ENCODE peak calls at places on chromosomes 16 and 17, in seven cellular contexts. One of them, this sample, is unnamed.
A peak's percentile ranks its signal among the peaks of the same experiment; 100 is the strongest.

GRCh38 chr16:63689068-63689467 is 1432.8 kb downstream of the CDH11 start:
- DNase-seq in endodermal cell: no peak
- DNase-seq in mammary epithelial cell: no peak
- DNase-seq in breast epithelium: no peak
- DNase-seq in adrenal gland: no peak
- DNase-seq in A549: no peak
- DNase-seq in tibial artery: no peak
- DNase-seq in this sample: no peak

GRCh38 chr17:33201255-33201654 is 91.8 kb downstream of the ASIC2 start:
- DNase-seq in endodermal cell: peak; percentile 61
- DNase-seq in mammary epithelial cell: no peak
- DNase-seq in breast epithelium: no peak
- DNase-seq in adrenal gland: no peak
- DNase-seq in A549: no peak
- DNase-seq in tibial artery: no peak
- DNase-seq in this sample: no peak

GRCh38 chr16:73058616-73059409 is 10.9 kb upstream of the ZFHX3 start:
- DNase-seq in endodermal cell: peak; percentile 84
- DNase-seq in mammary epithelial cell: peak; percentile 50
- DNase-seq in breast epithelium: no peak
- DNase-seq in adrenal gland: peak; percentile 61
- DNase-seq in A549: peak; percentile 77
- DNase-seq in tibial artery: peak; percentile 25
- DNase-seq in this sample: no peak

GRCh38 chr17:36858119-36859002 is 78.9 kb upstream of the LHX1 start:
- DNase-seq in endodermal cell: peak; percentile 43
- DNase-seq in mammary epithelial cell: peak; percentile 47
- DNase-seq in breast epithelium: no peak
- DNase-seq in adrenal gland: no peak
- DNase-seq in A549: no peak
- DNase-seq in tibial artery: no peak
- DNase-seq in this sample: no peak

GRCh38 chr16:78102122-78102660 is 2.7 kb downstream of the WWOX start:
- DNase-seq in endodermal cell: no peak
- DNase-seq in mammary epithelial cell: no peak
- DNase-seq in breast epithelium: no peak
- DNase-seq in adrenal gland: no peak
- DNase-seq in A549: no peak
- DNase-seq in tibial artery: no peak
- DNase-seq in this sample: no peak

GRCh38 chr17:73541561-73541981 is 102.7 kb downstream of the SDK2 start:
- DNase-seq in endodermal cell: no peak
- DNase-seq in mammary epithelial cell: peak; percentile 9
- DNase-seq in breast epithelium: no peak
- DNase-seq in adrenal gland: no peak
- DNase-seq in A549: no peak
- DNase-seq in tibial artery: no peak
- DNase-seq in this sample: no peak

GRCh38 chr16:75787421-75787820 is 61.1 kb upstream of the CPHXL start:
- DNase-seq in endodermal cell: no peak
- DNase-seq in mammary epithelial cell: no peak
- DNase-seq in breast epithelium: no peak
- DNase-seq in adrenal gland: no peak
- DNase-seq in A549: no peak
- DNase-seq in tibial artery: no peak
- DNase-seq in this sample: no peak

GRCh38 chr17:43940630-43941029 is 1.6 kb downstream of the PPY start:
- DNase-seq in endodermal cell: peak; percentile 96
- DNase-seq in mammary epithelial cell: no peak
- DNase-seq in breast epithelium: no peak
- DNase-seq in adrenal gland: no peak
- DNase-seq in A549: peak; percentile 58
- DNase-seq in tibial artery: no peak
- DNase-seq in this sample: no peak

GRCh38 chr16:84048306-84048705 is 5.7 kb upstream of the SLC38A8 start:
- DNase-seq in endodermal cell: peak; percentile 90
- DNase-seq in mammary epithelial cell: no peak
- DNase-seq in breast epithelium: no peak
- DNase-seq in adrenal gland: no peak
- DNase-seq in A549: peak; percentile 22
- DNase-seq in tibial artery: no peak
- DNase-seq in this sample: no peak

GRCh38 chr16:64419832-64420231 is 702.0 kb downstream of the CDH11 start:
- DNase-seq in endodermal cell: no peak
- DNase-seq in mammary epithelial cell: no peak
- DNase-seq in breast epithelium: no peak
- DNase-seq in adrenal gland: no peak
- DNase-seq in A549: no peak
- DNase-seq in tibial artery: no peak
- DNase-seq in this sample: no peak

GRCh38 chr16:4825196-4825595 is 21.9 kb downstream of the GLYR1 start:
- DNase-seq in endodermal cell: no peak
- DNase-seq in mammary epithelial cell: no peak
- DNase-seq in breast epithelium: no peak
- DNase-seq in adrenal gland: no peak
- DNase-seq in A549: no peak
- DNase-seq in tibial artery: no peak
- DNase-seq in this sample: no peak

GRCh38 chr17:82531431-82531881 is 11.9 kb downstream of the FOXK2 start:
- DNase-seq in endodermal cell: no peak
- DNase-seq in mammary epithelial cell: peak; percentile 61
- DNase-seq in breast epithelium: no peak
- DNase-seq in adrenal gland: no peak
- DNase-seq in A549: no peak
- DNase-seq in tibial artery: no peak
- DNase-seq in this sample: no peak

GRCh38 chr16:31106509-31107464 is 1.4 kb upstream of the BCKDK start:
- DNase-seq in endodermal cell: no peak
- DNase-seq in mammary epithelial cell: no peak
- DNase-seq in breast epithelium: no peak
- DNase-seq in adrenal gland: no peak
- DNase-seq in A549: no peak
- DNase-seq in tibial artery: no peak
- DNase-seq in this sample: no peak

GRCh38 chr17:82949984-82950383 is 110.2 kb upstream of the ZNF750 start:
- DNase-seq in endodermal cell: no peak
- DNase-seq in mammary epithelial cell: no peak
- DNase-seq in breast epithelium: no peak
- DNase-seq in adrenal gland: no peak
- DNase-seq in A549: no peak
- DNase-seq in tibial artery: peak; percentile 9
- DNase-seq in this sample: no peak

GRCh38 chr16:2751577-2752034 is 832 bp upstream of the SRRM2 start:
- DNase-seq in endodermal cell: peak; percentile 93
- DNase-seq in mammary epithelial cell: peak; percentile 17
- DNase-seq in breast epithelium: no peak
- DNase-seq in adrenal gland: no peak
- DNase-seq in A549: no peak
- DNase-seq in tibial artery: no peak
- DNase-seq in this sample: no peak

GRCh38 chr17:40319651-40320550 is 10.9 kb downstream of the RARA start:
- DNase-seq in endodermal cell: no peak
- DNase-seq in mammary epithelial cell: no peak
- DNase-seq in breast epithelium: no peak
- DNase-seq in adrenal gland: peak; percentile 57
- DNase-seq in A549: no peak
- DNase-seq in tibial artery: peak; percentile 62
- DNase-seq in this sample: no peak

GRCh38 chr16:1379863-1380174 is 28.1 kb downstream of the GNPTG start:
- DNase-seq in endodermal cell: peak; percentile 88
- DNase-seq in mammary epithelial cell: no peak
- DNase-seq in breast epithelium: no peak
- DNase-seq in adrenal gland: no peak
- DNase-seq in A549: no peak
- DNase-seq in tibial artery: no peak
- DNase-seq in this sample: no peak

GRCh38 chr16:83937267-83937666 is 15.8 kb upstream of the OSGIN1 start:
- DNase-seq in endodermal cell: no peak
- DNase-seq in mammary epithelial cell: no peak
- DNase-seq in breast epithelium: no peak
- DNase-seq in adrenal gland: no peak
- DNase-seq in A549: no peak
- DNase-seq in tibial artery: no peak
- DNase-seq in this sample: no peak

GRCh38 chr16:29849505-29849904 is 13.5 kb downstream of the CDIPT start:
- DNase-seq in endodermal cell: peak; percentile 84
- DNase-seq in mammary epithelial cell: no peak
- DNase-seq in breast epithelium: no peak
- DNase-seq in adrenal gland: peak; percentile 46
- DNase-seq in A549: no peak
- DNase-seq in tibial artery: no peak
- DNase-seq in this sample: no peak

GRCh38 chr17:76481091-76481655 is 13.8 kb downstream of the AANAT start:
- DNase-seq in endodermal cell: no peak
- DNase-seq in mammary epithelial cell: no peak
- DNase-seq in breast epithelium: no peak
- DNase-seq in adrenal gland: peak; percentile 40
- DNase-seq in A549: no peak
- DNase-seq in tibial artery: no peak
- DNase-seq in this sample: peak; percentile 30

GRCh38 chr17:76487451-76488192 is 13.6 kb downstream of the RHBDF2 start:
- DNase-seq in endodermal cell: no peak
- DNase-seq in mammary epithelial cell: no peak
- DNase-seq in breast epithelium: no peak
- DNase-seq in adrenal gland: no peak
- DNase-seq in A549: no peak
- DNase-seq in tibial artery: no peak
- DNase-seq in this sample: no peak

GRCh38 chr17:76484228-76484725 is 16.9 kb downstream of the AANAT start:
- DNase-seq in endodermal cell: no peak
- DNase-seq in mammary epithelial cell: peak; percentile 15
- DNase-seq in breast epithelium: no peak
- DNase-seq in adrenal gland: no peak
- DNase-seq in A549: no peak
- DNase-seq in tibial artery: no peak
- DNase-seq in this sample: no peak

GRCh38 chr17:76490112-76490710 is 11.0 kb downstream of the RHBDF2 start:
- DNase-seq in endodermal cell: no peak
- DNase-seq in mammary epithelial cell: no peak
- DNase-seq in breast epithelium: no peak
- DNase-seq in adrenal gland: no peak
- DNase-seq in A549: no peak
- DNase-seq in tibial artery: no peak
- DNase-seq in this sample: no peak

GRCh38 chr17:76485569-76485968 is 15.7 kb downstream of the RHBDF2 start:
- DNase-seq in endodermal cell: no peak
- DNase-seq in mammary epithelial cell: peak; percentile 25
- DNase-seq in breast epithelium: no peak
- DNase-seq in adrenal gland: no peak
- DNase-seq in A549: no peak
- DNase-seq in tibial artery: peak; percentile 59
- DNase-seq in this sample: peak; percentile 46
- H3K27ac ChIP-seq in endodermal cell: no peak overlapping the region
- H3K27ac ChIP-seq in mammary epithelial cell: no peak overlapping the region
- H3K27ac ChIP-seq in breast epithelium: no peak overlapping the region
- H3K27ac ChIP-seq in adrenal gland: no peak overlapping the region
- H3K27ac ChIP-seq in A549: no peak overlapping the region
- H3K27ac ChIP-seq in tibial artery: no peak overlapping the region
- H3K27ac ChIP-seq in this sample: peak overlapping the region; percentile 59

DNA sequence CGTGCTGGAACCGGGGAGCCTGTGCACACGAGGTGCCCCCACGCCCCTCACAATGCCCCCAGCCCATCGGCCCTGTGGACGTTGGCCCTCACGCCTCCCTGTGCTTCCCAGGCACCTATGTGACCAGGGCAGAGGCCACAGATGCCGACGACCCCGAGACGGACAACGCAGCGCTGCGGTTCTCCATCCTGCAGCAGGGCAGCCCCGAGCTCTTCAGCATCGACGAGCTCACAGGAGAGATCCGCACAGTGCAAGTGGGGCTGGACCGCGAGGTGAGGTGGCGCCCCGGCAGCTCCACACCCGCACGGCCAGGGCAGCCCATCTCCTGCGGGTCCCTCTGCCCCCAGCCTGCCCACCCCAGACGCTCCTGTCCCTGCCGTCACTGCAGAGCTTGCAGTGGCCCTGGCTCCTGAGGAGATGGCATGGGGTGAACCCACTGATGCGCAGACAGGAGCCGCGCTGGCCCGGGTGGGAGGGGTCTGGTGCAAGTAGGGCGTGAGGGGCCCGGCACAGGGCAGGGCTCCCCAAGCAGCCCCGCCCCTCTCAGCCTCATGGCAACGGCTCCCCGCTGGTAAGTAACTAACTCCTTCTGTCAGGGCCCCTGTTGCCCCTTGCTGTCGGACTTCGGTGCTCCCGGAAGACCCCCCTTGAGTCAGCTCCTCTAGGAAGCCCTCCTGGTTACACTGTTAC is 13.7 kb downstream of the CDH15 start:
- DNase-seq in endodermal cell: peak; percentile 56
- DNase-seq in mammary epithelial cell: no peak
- DNase-seq in breast epithelium: no peak
- DNase-seq in adrenal gland: no peak
- DNase-seq in A549: no peak
- DNase-seq in tibial artery: no peak
- DNase-seq in this sample: no peak
- H3K27ac ChIP-seq in endodermal cell: no peak overlapping the region
- H3K27ac ChIP-seq in mammary epithelial cell: no peak overlapping the region
- H3K27ac ChIP-seq in breast epithelium: no peak overlapping the region
- H3K27ac ChIP-seq in adrenal gland: no peak overlapping the region
- H3K27ac ChIP-seq in A549: no peak overlapping the region
- H3K27ac ChIP-seq in tibial artery: no peak overlapping the region
- H3K27ac ChIP-seq in this sample: no peak overlapping the region

GRCh38 chr16:68299571-68300453 is 10.9 kb downstream of the SLC7A6OS start:
- DNase-seq in endodermal cell: no peak
- DNase-seq in mammary epithelial cell: peak; percentile 58
- DNase-seq in breast epithelium: no peak
- DNase-seq in adrenal gland: no peak
- DNase-seq in A549: no peak
- DNase-seq in tibial artery: no peak
- DNase-seq in this sample: no peak

GRCh38 chr16:68300736-68301459 is 9.8 kb downstream of the SLC7A6OS start:
- DNase-seq in endodermal cell: no peak
- DNase-seq in mammary epithelial cell: no peak
- DNase-seq in breast epithelium: no peak
- DNase-seq in adrenal gland: no peak
- DNase-seq in A549: no peak
- DNase-seq in tibial artery: no peak
- DNase-seq in this sample: no peak

GRCh38 chr16:68298312-68298711 is 12.4 kb downstream of the SLC7A6OS start:
- DNase-seq in endodermal cell: no peak
- DNase-seq in mammary epithelial cell: no peak
- DNase-seq in breast epithelium: no peak
- DNase-seq in adrenal gland: no peak
- DNase-seq in A549: no peak
- DNase-seq in tibial artery: no peak
- DNase-seq in this sample: no peak

GRCh38 chr16:68297908-68298307 is 12.8 kb downstream of the SLC7A6OS start:
- DNase-seq in endodermal cell: no peak
- DNase-seq in mammary epithelial cell: no peak
- DNase-seq in breast epithelium: no peak
- DNase-seq in adrenal gland: peak; percentile 63
- DNase-seq in A549: no peak
- DNase-seq in tibial artery: no peak
- DNase-seq in this sample: no peak

GRCh38 chr16:68298907-68299515 is 11.7 kb downstream of the SLC7A6OS start:
- DNase-seq in endodermal cell: no peak
- DNase-seq in mammary epithelial cell: peak; percentile 75
- DNase-seq in breast epithelium: no peak
- DNase-seq in adrenal gland: peak; percentile 91
- DNase-seq in A549: no peak
- DNase-seq in tibial artery: peak; percentile 58
- DNase-seq in this sample: no peak
- H3K27ac ChIP-seq in endodermal cell: no peak overlapping the region
- H3K27ac ChIP-seq in mammary epithelial cell: peak overlapping the region; percentile 67
- H3K27ac ChIP-seq in breast epithelium: peak overlapping the region; percentile 65
- H3K27ac ChIP-seq in adrenal gland: peak overlapping the region; percentile 77
- H3K27ac ChIP-seq in A549: no peak overlapping the region
- H3K27ac ChIP-seq in tibial artery: peak overlapping the region; percentile 20
- H3K27ac ChIP-seq in this sample: no peak overlapping the region

GRCh38 chr17:79055197-79055596 is 19.4 kb upstream of the ENGASE start:
- DNase-seq in endodermal cell: no peak
- DNase-seq in mammary epithelial cell: no peak
- DNase-seq in breast epithelium: no peak
- DNase-seq in adrenal gland: no peak
- DNase-seq in A549: no peak
- DNase-seq in tibial artery: no peak
- DNase-seq in this sample: no peak
- H3K27ac ChIP-seq in endodermal cell: no peak overlapping the region
- H3K27ac ChIP-seq in mammary epithelial cell: no peak overlapping the region
- H3K27ac ChIP-seq in breast epithelium: no peak overlapping the region
- H3K27ac ChIP-seq in adrenal gland: no peak overlapping the region
- H3K27ac ChIP-seq in A549: no peak overlapping the region
- H3K27ac ChIP-seq in tibial artery: peak overlapping the region; percentile 57
- H3K27ac ChIP-seq in this sample: no peak overlapping the region

This sample was measured in substantia nigra.